ENCODE peak calls at places on chromosome 20, in seven cellular contexts. G is activated CD4-positive, alpha-beta T cell treated with anti-CD3 and anti-CD28 coated beads, Interleukin-2, amount 10 ng/mL, durations not matched to agents 7 days and 5 days; M is ACHN; E is IMR-90; A is kidney; R is activated T-cell treated with anti-CD3 and anti-CD28 coated beads for 24 hours; O is RWPE2. F is an unnamed sample.

GRCh38 chr20:1533059-1533458 is 24.4 kb downstream of the SIRPD start:
- DNase-seq in G (peak), M (peak), E (no peak), A (no peak), R (no peak), O (no peak), F (no peak)

GRCh38 chr20:19181552-19181951 is 30.9 kb upstream of the SLC24A3 start:
- DNase-seq in G (no peak), M (no peak), E (no peak), A (no peak), R (no peak), O (no peak), F (no peak)

GRCh38 chr20:48139262-48140041 is 354.2 kb upstream of the SULF2 start:
- DNase-seq in G (no peak), M (no peak), E (no peak), A (no peak), R (no peak), O (peak), F (peak)

GRCh38 chr20:50533061-50533460 is 22.9 kb downstream of the PTPN1 start:
- DNase-seq in G (no peak), M (no peak), E (peak), A (no peak), R (no peak), O (no peak), F (no peak)

GRCh38 chr20:49567421-49568256 is at the start of gene PTGIS:
- DNase-seq in G (no peak), M (peak), E (no peak), A (no peak), R (no peak), O (peak), F (no peak)

GRCh38 chr20:4661191-4661590 is 60.5 kb upstream of the PRND start:
- DNase-seq in G (peak), M (no peak), E (no peak), A (no peak), R (no peak), O (no peak), F (no peak)

GRCh38 chr20:47487175-47487917 is 14.3 kb upstream of the NCOA3 start:
- DNase-seq in G (peak), M (no peak), E (peak), A (no peak), R (peak), O (no peak), F (no peak)

GRCh38 chr20:63955281-63955845 is 853 bp downstream of the UCKL1 start:
- DNase-seq in G (peak), M (peak), E (no peak), A (peak), R (peak), O (peak), F (no peak)

GRCh38 chr20:4051413-4052138 is 36.2 kb upstream of the RNF24 start:
- DNase-seq in G (no peak), M (no peak), E (no peak), A (no peak), R (no peak), O (peak), F (no peak)

GRCh38 chr20:63344616-63345327 is 16.4 kb downstream of the CHRNA4 start:
- DNase-seq in G (no peak), M (no peak), E (no peak), A (peak), R (no peak), O (no peak), F (peak)

GRCh38 chr20:7147220-7147601 is 379.7 kb downstream of the BMP2 start:
- DNase-seq in G (no peak), M (no peak), E (no peak), A (no peak), R (no peak), O (no peak), F (no peak)

GRCh38 chr20:46183768-46184167 is 65.7 kb downstream of the CD40 start:
- DNase-seq in G (no peak), M (no peak), E (no peak), A (no peak), R (no peak), O (no peak), F (no peak)